ENCODE peak calls at places on chromosome 15, in ten cellular contexts. One of them, this sample, is unnamed.
A peak's percentile ranks its signal among the peaks of the same experiment; 100 is the strongest.

GRCh38 chr15:101124731-101125558 is 126.9 kb downstream of the CHSY1 start:
- DNase-seq in AG09309: peak; percentile 94
- DNase-seq in heart left ventricle: no peak
- DNase-seq in neural progenitor cell: no peak
- DNase-seq in SJSA1: peak; percentile 81
- DNase-seq in upper lobe of right lung: no peak
- DNase-seq in heart right ventricle: no peak
- DNase-seq in retinal pigment epithelial cell: no peak
- DNase-seq in lower lobe of right lung: no peak
- DNase-seq in foreskin fibroblast: peak; percentile 54
- DNase-seq in this sample: no peak

GRCh38 chr15:90414408-90415028 is 26.5 kb downstream of the IQGAP1 start:
- DNase-seq in AG09309: no peak
- DNase-seq in heart left ventricle: no peak
- DNase-seq in neural progenitor cell: no peak
- DNase-seq in SJSA1: peak; percentile 58
- DNase-seq in upper lobe of right lung: no peak
- DNase-seq in heart right ventricle: no peak
- DNase-seq in retinal pigment epithelial cell: no peak
- DNase-seq in lower lobe of right lung: no peak
- DNase-seq in foreskin fibroblast: peak; percentile 77
- DNase-seq in this sample: no peak

GRCh38 chr15:83578706-83579105 is 75.2 kb upstream of the ADAMTSL3 start:
- DNase-seq in AG09309: no peak
- DNase-seq in heart left ventricle: no peak
- DNase-seq in neural progenitor cell: no peak
- DNase-seq in SJSA1: no peak
- DNase-seq in upper lobe of right lung: no peak
- DNase-seq in heart right ventricle: no peak
- DNase-seq in retinal pigment epithelial cell: no peak
- DNase-seq in lower lobe of right lung: no peak
- DNase-seq in foreskin fibroblast: no peak
- DNase-seq in this sample: no peak

GRCh38 chr15:44753345-44753744 is 17.0 kb downstream of the TRIM69 start:
- DNase-seq in AG09309: no peak
- DNase-seq in heart left ventricle: no peak
- DNase-seq in neural progenitor cell: no peak
- DNase-seq in SJSA1: no peak
- DNase-seq in upper lobe of right lung: no peak
- DNase-seq in heart right ventricle: no peak
- DNase-seq in retinal pigment epithelial cell: no peak
- DNase-seq in lower lobe of right lung: no peak
- DNase-seq in foreskin fibroblast: no peak
- DNase-seq in this sample: no peak

GRCh38 chr15:25061808-25062550 is 107.2 kb downstream of the SNRPN start:
- DNase-seq in AG09309: no peak
- DNase-seq in heart left ventricle: no peak
- DNase-seq in neural progenitor cell: no peak
- DNase-seq in SJSA1: peak; percentile 12
- DNase-seq in upper lobe of right lung: peak; percentile 46
- DNase-seq in heart right ventricle: no peak
- DNase-seq in retinal pigment epithelial cell: no peak
- DNase-seq in lower lobe of right lung: peak; percentile 9
- DNase-seq in foreskin fibroblast: no peak
- DNase-seq in this sample: no peak

GRCh38 chr15:77508541-77509505 is 88.1 kb downstream of the HMG20A start:
- DNase-seq in AG09309: no peak
- DNase-seq in heart left ventricle: no peak
- DNase-seq in neural progenitor cell: no peak
- DNase-seq in SJSA1: no peak
- DNase-seq in upper lobe of right lung: peak; percentile 70
- DNase-seq in heart right ventricle: peak; percentile 71
- DNase-seq in retinal pigment epithelial cell: no peak
- DNase-seq in lower lobe of right lung: peak; percentile 68
- DNase-seq in foreskin fibroblast: peak; percentile 42
- DNase-seq in this sample: no peak

GRCh38 chr15:62472616-62473299 is 307.7 kb upstream of the C2CD4B start:
- DNase-seq in AG09309: no peak
- DNase-seq in heart left ventricle: no peak
- DNase-seq in neural progenitor cell: peak; percentile 31
- DNase-seq in SJSA1: no peak
- DNase-seq in upper lobe of right lung: no peak
- DNase-seq in heart right ventricle: peak; percentile 42
- DNase-seq in retinal pigment epithelial cell: no peak
- DNase-seq in lower lobe of right lung: no peak
- DNase-seq in foreskin fibroblast: no peak
- DNase-seq in this sample: no peak

GRCh38 chr15:47846128-47846868 is 129.0 kb downstream of the SEMA6D start:
- DNase-seq in AG09309: no peak
- DNase-seq in heart left ventricle: no peak
- DNase-seq in neural progenitor cell: no peak
- DNase-seq in SJSA1: no peak
- DNase-seq in upper lobe of right lung: no peak
- DNase-seq in heart right ventricle: no peak
- DNase-seq in retinal pigment epithelial cell: no peak
- DNase-seq in lower lobe of right lung: no peak
- DNase-seq in foreskin fibroblast: no peak
- DNase-seq in this sample: no peak

GRCh38 chr15:73539726-73540125 is 93.5 kb downstream of the NPTN start:
- DNase-seq in AG09309: no peak
- DNase-seq in heart left ventricle: no peak
- DNase-seq in neural progenitor cell: no peak
- DNase-seq in SJSA1: no peak
- DNase-seq in upper lobe of right lung: no peak
- DNase-seq in heart right ventricle: no peak
- DNase-seq in retinal pigment epithelial cell: no peak
- DNase-seq in lower lobe of right lung: no peak
- DNase-seq in foreskin fibroblast: no peak
- DNase-seq in this sample: no peak

GRCh38 chr15:38164061-38164460 is 88.6 kb upstream of the SPRED1 start:
- DNase-seq in AG09309: no peak
- DNase-seq in heart left ventricle: no peak
- DNase-seq in neural progenitor cell: peak; percentile 36
- DNase-seq in SJSA1: no peak
- DNase-seq in upper lobe of right lung: no peak
- DNase-seq in heart right ventricle: no peak
- DNase-seq in retinal pigment epithelial cell: no peak
- DNase-seq in lower lobe of right lung: no peak
- DNase-seq in foreskin fibroblast: peak; percentile 65
- DNase-seq in this sample: no peak

GRCh38 chr15:68298882-68299381 is 21.4 kb downstream of the FEM1B start:
- DNase-seq in AG09309: no peak
- DNase-seq in heart left ventricle: no peak
- DNase-seq in neural progenitor cell: no peak
- DNase-seq in SJSA1: no peak
- DNase-seq in upper lobe of right lung: no peak
- DNase-seq in heart right ventricle: no peak
- DNase-seq in retinal pigment epithelial cell: no peak
- DNase-seq in lower lobe of right lung: no peak
- DNase-seq in foreskin fibroblast: peak; percentile 52
- DNase-seq in this sample: no peak

GRCh38 chr15:36632196-36632595 is 52.8 kb downstream of the CDIN1 start:
- DNase-seq in AG09309: peak; percentile 8
- DNase-seq in heart left ventricle: no peak
- DNase-seq in neural progenitor cell: no peak
- DNase-seq in SJSA1: no peak
- DNase-seq in upper lobe of right lung: no peak
- DNase-seq in heart right ventricle: no peak
- DNase-seq in retinal pigment epithelial cell: no peak
- DNase-seq in lower lobe of right lung: no peak
- DNase-seq in foreskin fibroblast: peak; percentile 69
- DNase-seq in this sample: peak; percentile 57

GRCh38 chr15:60326824-60327654 is 70.7 kb downstream of the ANXA2 start:
- DNase-seq in AG09309: peak; percentile 21
- DNase-seq in heart left ventricle: no peak
- DNase-seq in neural progenitor cell: peak; percentile 68
- DNase-seq in SJSA1: no peak
- DNase-seq in upper lobe of right lung: no peak
- DNase-seq in heart right ventricle: no peak
- DNase-seq in retinal pigment epithelial cell: no peak
- DNase-seq in lower lobe of right lung: no peak
- DNase-seq in foreskin fibroblast: peak; percentile 77
- DNase-seq in this sample: no peak

GRCh38 chr15:76274226-76274625 is 37.0 kb downstream of the ETFA start:
- DNase-seq in AG09309: no peak
- DNase-seq in heart left ventricle: no peak
- DNase-seq in neural progenitor cell: no peak
- DNase-seq in SJSA1: no peak
- DNase-seq in upper lobe of right lung: no peak
- DNase-seq in heart right ventricle: no peak
- DNase-seq in retinal pigment epithelial cell: no peak
- DNase-seq in lower lobe of right lung: no peak
- DNase-seq in foreskin fibroblast: peak; percentile 21
- DNase-seq in this sample: no peak
- H3K4me3 ChIP-seq in AG09309: no peak overlapping the region
- H3K4me3 ChIP-seq in heart left ventricle: no peak overlapping the region
- H3K4me3 ChIP-seq in neural progenitor cell: no peak overlapping the region
- H3K4me3 ChIP-seq in SJSA1: no peak overlapping the region
- H3K4me3 ChIP-seq in upper lobe of right lung: no peak overlapping the region
- H3K4me3 ChIP-seq in heart right ventricle: no peak overlapping the region
- H3K4me3 ChIP-seq in retinal pigment epithelial cell: no peak overlapping the region
- H3K4me3 ChIP-seq in lower lobe of right lung: no peak overlapping the region
- H3K4me3 ChIP-seq in foreskin fibroblast: no peak overlapping the region
- H3K4me3 ChIP-seq in this sample: no peak overlapping the region

GRCh38 chr15:78541744-78542034 is 1.4 kb downstream of the PSMA4 start:
- DNase-seq in AG09309: no peak
- DNase-seq in heart left ventricle: no peak
- DNase-seq in neural progenitor cell: no peak
- DNase-seq in SJSA1: no peak
- DNase-seq in upper lobe of right lung: no peak
- DNase-seq in heart right ventricle: no peak
- DNase-seq in retinal pigment epithelial cell: no peak
- DNase-seq in lower lobe of right lung: no peak
- DNase-seq in foreskin fibroblast: no peak
- DNase-seq in this sample: no peak
- H3K4me3 ChIP-seq in AG09309: peak overlapping the region; percentile 75
- H3K4me3 ChIP-seq in heart left ventricle: peak overlapping the region; percentile 87
- H3K4me3 ChIP-seq in neural progenitor cell: peak overlapping the region; percentile 91
- H3K4me3 ChIP-seq in SJSA1: peak overlapping the region; percentile 78
- H3K4me3 ChIP-seq in upper lobe of right lung: peak overlapping the region; percentile 82
- H3K4me3 ChIP-seq in heart right ventricle: peak overlapping the region; percentile 71
- H3K4me3 ChIP-seq in retinal pigment epithelial cell: peak overlapping the region; percentile 98
- H3K4me3 ChIP-seq in lower lobe of right lung: peak overlapping the region; percentile 89
- H3K4me3 ChIP-seq in foreskin fibroblast: peak overlapping the region; percentile 82
- H3K4me3 ChIP-seq in this sample: peak overlapping the region; percentile 75

DNA sequence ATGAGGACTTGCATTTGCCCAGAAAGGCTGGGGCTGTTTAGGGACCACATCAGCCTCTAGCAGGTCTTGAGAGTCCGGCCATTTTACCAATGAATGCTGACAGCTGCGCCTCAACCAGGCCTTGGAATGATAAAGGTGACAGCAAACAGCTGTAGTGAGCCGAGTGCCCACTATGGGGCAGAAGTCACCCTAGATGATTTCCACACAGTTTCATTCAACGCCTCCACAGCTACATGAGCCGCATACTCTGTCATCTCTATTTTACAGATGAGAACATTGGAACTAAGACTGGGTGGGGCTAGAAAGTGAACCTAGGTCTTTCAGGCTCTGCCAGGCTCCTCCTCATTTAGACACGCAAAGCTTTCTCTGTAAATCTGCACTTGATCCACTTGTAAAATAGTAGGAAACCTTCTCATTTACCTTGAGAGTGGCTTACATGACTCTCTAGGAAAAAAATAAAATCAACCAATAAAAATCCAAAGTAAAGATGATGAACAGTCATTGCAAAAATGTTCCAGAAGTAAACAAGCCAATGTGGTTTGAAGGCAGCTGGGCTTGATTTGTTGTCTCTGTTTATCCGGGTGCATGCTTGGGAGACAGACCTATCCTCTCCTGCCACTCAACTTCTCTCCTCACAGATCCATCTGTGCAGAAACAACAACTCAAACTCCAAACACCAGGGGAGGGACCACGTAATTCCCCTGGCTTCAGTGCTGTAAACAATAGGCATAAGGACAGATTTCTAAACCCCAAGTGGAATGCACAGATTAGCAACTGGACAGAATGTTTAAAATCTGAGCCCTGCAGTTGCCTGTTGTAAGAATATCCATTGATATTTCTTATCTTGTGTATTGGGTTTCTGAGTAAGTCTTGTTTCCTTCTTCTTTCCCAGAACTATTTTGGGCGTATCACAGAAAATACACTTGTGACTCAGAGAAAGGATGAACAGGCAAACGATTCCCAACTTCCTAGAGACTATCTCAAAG is 31.5 kb upstream of the LDHAL6B start:
- DNase-seq in AG09309: peak; percentile 28
- DNase-seq in heart left ventricle: no peak
- DNase-seq in neural progenitor cell: peak; percentile 76
- DNase-seq in SJSA1: peak; percentile 83
- DNase-seq in upper lobe of right lung: peak; percentile 67
- DNase-seq in heart right ventricle: peak; percentile 32
- DNase-seq in retinal pigment epithelial cell: peak; percentile 50
- DNase-seq in lower lobe of right lung: peak; percentile 63
- DNase-seq in foreskin fibroblast: peak; percentile 72
- DNase-seq in this sample: no peak
- H3K4me3 ChIP-seq in AG09309: no peak overlapping the region
- H3K4me3 ChIP-seq in heart left ventricle: no peak overlapping the region
- H3K4me3 ChIP-seq in neural progenitor cell: no peak overlapping the region
- H3K4me3 ChIP-seq in SJSA1: no peak overlapping the region
- H3K4me3 ChIP-seq in upper lobe of right lung: no peak overlapping the region
- H3K4me3 ChIP-seq in heart right ventricle: no peak overlapping the region
- H3K4me3 ChIP-seq in retinal pigment epithelial cell: no peak overlapping the region
- H3K4me3 ChIP-seq in lower lobe of right lung: no peak overlapping the region
- H3K4me3 ChIP-seq in foreskin fibroblast: no peak overlapping the region
- H3K4me3 ChIP-seq in this sample: no peak overlapping the region

DNA sequence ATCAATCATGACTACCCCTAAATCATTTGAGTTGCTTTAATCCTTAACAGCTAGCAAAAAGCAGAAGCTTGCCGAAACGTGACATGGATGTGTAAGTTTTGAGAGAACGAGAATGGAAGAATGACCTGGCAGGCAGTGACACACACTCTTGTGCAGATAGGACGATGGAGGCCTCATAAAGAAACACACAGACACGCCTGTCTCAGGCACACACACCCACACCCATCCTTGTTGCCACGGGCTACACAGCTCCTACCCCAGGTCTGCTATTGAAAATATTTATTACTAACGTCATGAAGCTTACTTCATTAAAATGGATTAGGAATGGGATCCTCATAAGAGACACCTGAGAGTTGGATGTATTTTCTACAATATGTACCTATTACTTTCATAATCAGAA is 8.5 kb downstream of the MYO5C start:
- DNase-seq in AG09309: no peak
- DNase-seq in heart left ventricle: no peak
- DNase-seq in neural progenitor cell: no peak
- DNase-seq in SJSA1: no peak
- DNase-seq in upper lobe of right lung: no peak
- DNase-seq in heart right ventricle: no peak
- DNase-seq in retinal pigment epithelial cell: no peak
- DNase-seq in lower lobe of right lung: no peak
- DNase-seq in foreskin fibroblast: no peak
- DNase-seq in this sample: no peak
- H3K4me3 ChIP-seq in AG09309: no peak overlapping the region
- H3K4me3 ChIP-seq in heart left ventricle: no peak overlapping the region
- H3K4me3 ChIP-seq in neural progenitor cell: no peak overlapping the region
- H3K4me3 ChIP-seq in SJSA1: no peak overlapping the region
- H3K4me3 ChIP-seq in upper lobe of right lung: no peak overlapping the region
- H3K4me3 ChIP-seq in heart right ventricle: no peak overlapping the region
- H3K4me3 ChIP-seq in retinal pigment epithelial cell: no peak overlapping the region
- H3K4me3 ChIP-seq in lower lobe of right lung: no peak overlapping the region
- H3K4me3 ChIP-seq in foreskin fibroblast: no peak overlapping the region
- H3K4me3 ChIP-seq in this sample: no peak overlapping the region